ENCODE peak calls at places on chromosomes 6 and 20, in seven cellular contexts. Y is AG04450, R is H7, Z is adipocyte, N is neural progenitor cell, G is transverse colon, B is SJSA1. P is an unnamed sample.

GRCh38 chr6:22288721-22289120 is 8.1 kb downstream of the PRL start:
- DNase-seq in Y (no peak), R (no peak), Z (no peak), N (no peak), G (no peak), B (no peak), P (no peak)

GRCh38 chr6:166419268-166419667 is 36.5 kb upstream of the MPC1 start:
- DNase-seq in Y (no peak), R (no peak), Z (no peak), N (no peak), G (peak), B (no peak), P (no peak)

GRCh38 chr6:85192186-85192585 is 257.7 kb upstream of the NT5E start:
- DNase-seq in Y (no peak), R (no peak), Z (no peak), N (no peak), G (no peak), B (peak), P (no peak)

GRCh38 chr6:20620043-20620442 is 85.8 kb downstream of the CDKAL1 start:
- DNase-seq in Y (no peak), R (no peak), Z (peak), N (no peak), G (no peak), B (no peak), P (no peak)

GRCh38 chr6:28488916-28489365 is 26.7 kb downstream of the GPX6 start:
- DNase-seq in Y (peak), R (peak), Z (peak), N (peak), G (no peak), B (peak), P (peak)

GRCh38 chr6:136950436-136950835 is 28.3 kb downstream of the SLC35D3 start:
- DNase-seq in Y (no peak), R (no peak), Z (no peak), N (no peak), G (no peak), B (no peak), P (no peak)

GRCh38 chr6:121620002-121620740 is 184.7 kb downstream of the GJA1 start:
- DNase-seq in Y (no peak), R (peak), Z (no peak), N (no peak), G (no peak), B (no peak), P (peak)

GRCh38 chr20:45337367-45338120 is 10.7 kb downstream of the SDC4 start:
- DNase-seq in Y (peak), R (no peak), Z (peak), N (no peak), G (peak), B (peak), P (no peak)

GRCh38 chr6:35419431-35419830 is 32.7 kb upstream of the FANCE start:
- DNase-seq in Y (peak), R (peak), Z (peak), N (peak), G (no peak), B (peak), P (peak)

GRCh38 chr6:110999634-111000270 is 17.9 kb downstream of the RPF2 start:
- DNase-seq in Y (no peak), R (no peak), Z (peak), N (peak), G (no peak), B (peak), P (no peak)

GRCh38 chr6:139940741-139941712 is 566.6 kb upstream of the CITED2 start:
- DNase-seq in Y (no peak), R (no peak), Z (peak), N (no peak), G (no peak), B (no peak), P (no peak)

GRCh38 chr6:152398993-152399392 is 238.2 kb downstream of the SYNE1 start:
- DNase-seq in Y (no peak), R (no peak), Z (no peak), N (no peak), G (no peak), B (no peak), P (no peak)

GRCh38 chr6:25263602-25264001 is 15.6 kb upstream of the CARMIL1 start:
- DNase-seq in Y (no peak), R (no peak), Z (peak), N (no peak), G (no peak), B (peak), P (no peak)

GRCh38 chr6:144408151-144408550 is 123.0 kb downstream of the UTRN start:
- DNase-seq in Y (no peak), R (no peak), Z (peak), N (peak), G (no peak), B (no peak), P (no peak)

GRCh38 chr20:14775778-14776177 is 438.4 kb upstream of the FLRT3 start:
- DNase-seq in Y (no peak), R (no peak), Z (peak), N (no peak), G (no peak), B (no peak), P (no peak)

GRCh38 chr6:21759721-21760120 is 166.2 kb downstream of the SOX4 start:
- DNase-seq in Y (no peak), R (no peak), Z (no peak), N (no peak), G (no peak), B (no peak), P (no peak)

GRCh38 chr6:166721576-166721975 is 94.5 kb upstream of the RPS6KA2 start:
- DNase-seq in Y (no peak), R (no peak), Z (no peak), N (no peak), G (no peak), B (no peak), P (no peak)

GRCh38 chr20:11452326-11452725 is 465.4 kb upstream of the BTBD3 start:
- DNase-seq in Y (no peak), R (no peak), Z (peak), N (no peak), G (no peak), B (no peak), P (no peak)

GRCh38 chr6:2739335-2739734 is 11.4 kb downstream of the MYLK4 start:
- DNase-seq in Y (peak), R (no peak), Z (no peak), N (no peak), G (no peak), B (peak), P (peak)

GRCh38 chr6:52544325-52545022 is 32.4 kb downstream of the TRAM2 start:
- DNase-seq in Y (no peak), R (no peak), Z (no peak), N (no peak), G (no peak), B (peak), P (no peak)

GRCh38 chr6:37242429-37243052 is 15.0 kb upstream of the TBC1D22B start:
- DNase-seq in Y (peak), R (no peak), Z (peak), N (no peak), G (no peak), B (peak), P (no peak)

GRCh38 chr6:144013486-144013909 is 5.4 kb upstream of the PLAGL1 start:
- DNase-seq in Y (peak), R (peak), Z (peak), N (peak), G (peak), B (peak), P (peak)

GRCh38 chr6:7215140-7215539 is 97.9 kb downstream of the SSR1 start:
- DNase-seq in Y (no peak), R (no peak), Z (no peak), N (no peak), G (no peak), B (peak), P (no peak)

GRCh38 chr6:37273697-37274096 is 15.8 kb upstream of the TMEM217 start:
- DNase-seq in Y (no peak), R (no peak), Z (no peak), N (no peak), G (no peak), B (no peak), P (no peak)

GRCh38 chr6:53916804-53917463 is 122.1 kb downstream of the LRRC1 start:
- DNase-seq in Y (no peak), R (no peak), Z (no peak), N (no peak), G (no peak), B (peak), P (no peak)

GRCh38 chr6:10330515-10330914 is 84.4 kb downstream of the TFAP2A start:
- DNase-seq in Y (no peak), R (no peak), Z (no peak), N (no peak), G (no peak), B (no peak), P (no peak)

GRCh38 chr6:147135211-147135672 is 69.0 kb upstream of the STXBP5 start:
- DNase-seq in Y (peak), R (no peak), Z (peak), N (no peak), G (no peak), B (no peak), P (no peak)

GRCh38 chr6:116111552-116112528 is 11.2 kb downstream of the NT5DC1 start:
- DNase-seq in Y (no peak), R (peak), Z (peak), N (peak), G (peak), B (no peak), P (peak)

GRCh38 chr6:139109558-139109957 is 25.3 kb upstream of the HECA start:
- DNase-seq in Y (no peak), R (no peak), Z (no peak), N (peak), G (no peak), B (no peak), P (peak)

DNA sequence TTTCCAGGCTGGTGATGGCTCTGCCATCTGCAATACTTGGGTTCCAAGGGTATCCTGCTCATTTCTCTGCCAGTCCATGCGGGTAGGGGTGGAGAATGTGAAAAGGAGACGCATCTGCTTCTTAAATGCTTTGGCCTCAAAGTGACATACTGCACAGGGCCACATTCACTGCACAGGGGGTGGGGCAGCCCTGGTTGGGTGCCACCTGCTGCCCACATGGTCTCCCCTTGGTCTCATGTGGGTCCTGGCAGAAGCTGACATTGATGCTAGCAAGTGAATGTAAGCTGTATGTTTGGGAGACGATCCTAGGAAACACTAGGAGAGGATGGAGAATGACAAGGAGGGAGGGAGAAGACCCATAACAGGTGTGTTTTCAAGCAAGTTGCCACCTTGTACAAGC is 140.9 kb downstream of the EDN3 start:
- DNase-seq in Y (no peak), R (no peak), Z (no peak), N (no peak), G (no peak), B (no peak), P (no peak)
- H3K4me3 ChIP-seq in Y (no peak), R (no peak), Z (no peak), N (no peak), G (no peak), B (no peak), P (no peak)

GRCh38 chr20:50679753-50680105 is 11.6 kb downstream of the RIPOR3 start:
- DNase-seq in Y (no peak), R (no peak), Z (no peak), N (no peak), G (no peak), B (no peak), P (no peak)
- H3K4me3 ChIP-seq in Y (no peak), R (no peak), Z (no peak), N (no peak), G (no peak), B (no peak), P (no peak)

DNA sequence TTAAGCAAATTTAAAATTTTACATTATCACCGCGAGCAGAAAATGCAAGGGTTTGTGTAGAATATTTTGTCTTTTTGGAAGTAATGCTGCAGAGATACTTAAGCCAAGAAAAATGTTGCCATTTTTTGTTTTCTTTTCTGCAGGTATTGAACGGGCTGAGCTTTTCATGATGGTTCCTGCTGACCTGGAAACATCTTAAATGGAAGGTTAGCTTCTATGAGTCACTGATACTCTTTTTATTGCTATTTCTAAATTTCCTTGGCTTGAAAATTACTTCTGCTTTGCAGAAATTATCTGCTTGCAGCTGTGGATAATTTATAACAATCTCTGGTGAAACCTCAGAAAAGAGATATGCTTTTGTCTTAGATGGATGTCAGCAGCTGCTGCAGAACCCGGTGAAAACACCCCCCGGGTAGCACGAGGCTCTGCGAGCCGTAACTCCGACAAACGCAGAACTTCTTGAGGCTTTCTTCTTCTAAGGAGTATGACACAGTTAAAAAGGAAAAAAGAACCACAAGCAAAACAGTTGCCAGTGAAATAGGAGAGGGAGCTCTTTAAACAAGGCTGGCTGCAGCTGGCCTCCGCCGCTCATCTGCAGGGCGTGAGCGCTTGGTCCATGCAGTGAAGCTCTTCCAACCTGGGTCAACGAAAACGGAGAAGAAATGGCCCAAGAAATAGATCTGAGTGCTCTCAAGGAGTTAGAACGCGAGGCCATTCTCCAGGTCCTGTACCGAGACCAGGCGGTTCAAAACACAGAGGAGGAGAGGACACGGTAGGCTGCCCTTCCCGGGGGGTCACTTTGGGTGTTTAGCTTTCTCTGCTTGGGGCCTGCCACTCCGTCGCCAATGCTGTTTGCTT is 13.0 kb downstream of the SYTL3 start:
- DNase-seq in Y (no peak), R (no peak), Z (no peak), N (no peak), G (no peak), B (no peak), P (no peak)
- H3K4me3 ChIP-seq in Y (no peak), R (no peak), Z (peak), N (no peak), G (peak), B (no peak), P (no peak)

GRCh38 chr6:1310628-1311399 is 1.1 kb upstream of the FOXQ1 start:
- DNase-seq in Y (no peak), R (peak), Z (no peak), N (peak), G (peak), B (no peak), P (no peak)
- H3K4me3 ChIP-seq in Y (peak), R (peak), Z (peak), N (peak), G (peak), B (peak), P (peak)

GRCh38 chr6:42104807-42105713 is 37.4 kb downstream of the C6orf132 start:
- DNase-seq in Y (no peak), R (peak), Z (no peak), N (no peak), G (no peak), B (no peak), P (no peak)

GRCh38 chr6:42105714-42106662 is 36.4 kb downstream of the C6orf132 start:
- DNase-seq in Y (no peak), R (peak), Z (no peak), N (no peak), G (no peak), B (no peak), P (no peak)

GRCh38 chr6:42104095-42104806 is 38.2 kb downstream of the C6orf132 start:
- DNase-seq in Y (no peak), R (peak), Z (no peak), N (peak), G (peak), B (no peak), P (peak)

GRCh38 chr6:42103218-42103617 is 39.2 kb downstream of the C6orf132 start:
- DNase-seq in Y (no peak), R (no peak), Z (no peak), N (no peak), G (peak), B (no peak), P (no peak)

GRCh38 chr6:42103753-42104094 is 38.7 kb downstream of the C6orf132 start:
- DNase-seq in Y (no peak), R (peak), Z (no peak), N (no peak), G (no peak), B (no peak), P (no peak)
- H3K4me3 ChIP-seq in Y (no peak), R (peak), Z (peak), N (peak), G (no peak), B (no peak), P (peak)

GRCh38 chr6:106102034-106102433 is 15.9 kb downstream of the PRDM1 start:
- DNase-seq in Y (no peak), R (no peak), Z (no peak), N (no peak), G (no peak), B (no peak), P (no peak)

GRCh38 chr6:106101466-106101865 is 15.3 kb downstream of the PRDM1 start:
- DNase-seq in Y (no peak), R (no peak), Z (no peak), N (no peak), G (no peak), B (no peak), P (no peak)

GRCh38 chr6:106103728-106104109 is 17.6 kb downstream of the PRDM1 start:
- DNase-seq in Y (no peak), R (no peak), Z (no peak), N (no peak), G (peak), B (no peak), P (no peak)

GRCh38 chr6:106104476-106104875 is 18.3 kb downstream of the PRDM1 start:
- DNase-seq in Y (no peak), R (no peak), Z (no peak), N (no peak), G (no peak), B (no peak), P (no peak)

DNA sequence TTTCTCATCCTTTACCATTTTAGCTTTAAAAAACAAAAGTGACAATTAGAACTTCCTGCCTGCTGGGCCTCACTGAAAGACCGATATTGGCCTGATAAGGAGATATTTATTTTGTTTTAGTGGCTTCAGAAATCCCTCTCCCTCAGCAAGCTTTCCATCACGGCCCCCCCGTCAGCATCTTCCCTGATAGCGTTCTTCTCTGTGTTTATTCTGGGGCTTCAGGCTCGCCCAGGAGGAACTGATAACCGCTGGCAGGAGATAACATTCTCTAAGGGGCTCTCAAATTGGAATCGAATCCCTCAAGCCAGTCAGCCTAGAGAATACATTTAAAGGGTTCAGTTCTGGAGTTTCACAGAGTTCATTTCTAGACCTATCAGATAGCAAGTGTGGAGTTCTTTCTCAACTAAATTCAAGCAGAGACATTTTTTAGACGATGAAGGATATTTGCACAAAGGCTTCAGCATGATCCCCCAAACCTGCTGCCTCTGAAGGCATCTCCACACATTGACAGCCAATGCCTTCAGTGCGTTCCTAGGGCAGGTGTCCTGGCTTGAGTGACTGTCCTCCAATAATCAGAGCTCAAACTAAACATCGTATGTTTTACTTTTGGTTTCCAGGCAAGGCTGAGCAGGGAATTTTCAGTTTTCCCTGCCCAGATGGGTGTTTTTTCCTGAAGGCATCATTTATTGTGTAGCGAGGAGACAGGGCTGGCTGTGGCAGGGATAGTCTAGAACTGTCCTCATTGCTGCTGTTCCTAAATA is 17.0 kb downstream of the PRDM1 start:
- DNase-seq in Y (no peak), R (no peak), Z (no peak), N (no peak), G (no peak), B (no peak), P (no peak)
- H3K4me3 ChIP-seq in Y (peak), R (no peak), Z (peak), N (no peak), G (peak), B (no peak), P (no peak)

GRCh38 chr20:44028868-44029847 is 114.5 kb downstream of the TOX2 start:
- DNase-seq in Y (no peak), R (no peak), Z (no peak), N (no peak), G (no peak), B (no peak), P (no peak)

GRCh38 chr20:44031001-44031574 is 116.4 kb downstream of the TOX2 start:
- DNase-seq in Y (no peak), R (no peak), Z (no peak), N (no peak), G (no peak), B (no peak), P (no peak)

GRCh38 chr20:44029848-44030230 is 115.2 kb downstream of the TOX2 start:
- DNase-seq in Y (no peak), R (no peak), Z (no peak), N (no peak), G (no peak), B (no peak), P (no peak)

GRCh38 chr20:44031822-44032582 is 117.3 kb downstream of the TOX2 start:
- DNase-seq in Y (no peak), R (peak), Z (no peak), N (no peak), G (no peak), B (no peak), P (no peak)

DNA sequence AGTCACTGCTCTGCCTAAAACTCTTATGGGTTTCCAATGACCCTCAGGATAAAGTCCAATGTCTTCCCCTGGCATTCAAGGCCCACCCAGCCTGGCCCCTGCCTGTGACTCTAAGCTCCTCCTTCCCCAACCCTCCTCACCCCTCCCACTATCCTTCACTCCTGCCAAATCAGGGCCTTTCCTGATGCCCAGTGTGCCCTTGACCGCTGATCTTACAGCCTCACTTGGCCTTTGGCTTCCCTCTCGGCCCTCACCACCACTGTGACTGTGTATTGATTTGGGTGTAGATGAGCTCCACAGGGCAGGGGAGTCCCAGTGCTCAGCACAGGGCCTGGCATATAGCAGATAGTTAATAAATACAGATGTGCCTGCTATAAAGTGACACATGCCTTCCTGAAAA is 115.7 kb downstream of the TOX2 start:
- DNase-seq in Y (no peak), R (no peak), Z (no peak), N (no peak), G (no peak), B (no peak), P (no peak)
- H3K4me3 ChIP-seq in Y (no peak), R (no peak), Z (no peak), N (no peak), G (no peak), B (no peak), P (no peak)